ENCODE peak calls at places on chromosomes 12 and 14, in six cellular contexts. One of them, this sample, is unnamed.

GRCh38 chr12:92224685-92225331 is 79.2 kb upstream of the BTG1 start:
- DNase-seq in A172: peak
- DNase-seq in activated CD8-positive, alpha-beta memory T cell treated with anti-CD3 and anti-CD28 coated beads for 48 hours: no peak
- DNase-seq in HEK293T: no peak
- DNase-seq in lower leg skin: no peak
- DNase-seq in NCI-H1092: no peak
- DNase-seq in this sample: no peak

GRCh38 chr14:100306506-100307214 is 416 bp upstream of the SLC25A29 start:
- DNase-seq in activated CD8-positive, alpha-beta memory T cell treated with anti-CD3 and anti-CD28 coated beads for 48 hours: peak
- DNase-seq in HEK293T: peak
- DNase-seq in A172: peak
- DNase-seq in NCI-H1092: peak
- DNase-seq in lower leg skin: peak
- DNase-seq in this sample: peak

GRCh38 chr12:100554608-100555077 is 18.8 kb upstream of the GAS2L3 start:
- DNase-seq in HEK293T: peak
- DNase-seq in activated CD8-positive, alpha-beta memory T cell treated with anti-CD3 and anti-CD28 coated beads for 48 hours: no peak
- DNase-seq in NCI-H1092: peak
- DNase-seq in A172: peak
- DNase-seq in lower leg skin: no peak
- DNase-seq in this sample: peak

GRCh38 chr12:124654666-124655316 is 87.4 kb upstream of the NCOR2 start:
- DNase-seq in lower leg skin: peak
- DNase-seq in HEK293T: no peak
- DNase-seq in A172: peak
- DNase-seq in NCI-H1092: peak
- DNase-seq in activated CD8-positive, alpha-beta memory T cell treated with anti-CD3 and anti-CD28 coated beads for 48 hours: no peak
- DNase-seq in this sample: no peak

GRCh38 chr12:120413901-120414695 is 23.8 kb upstream of the COX6A1 start:
- DNase-seq in A172: no peak
- DNase-seq in HEK293T: no peak
- DNase-seq in activated CD8-positive, alpha-beta memory T cell treated with anti-CD3 and anti-CD28 coated beads for 48 hours: no peak
- DNase-seq in lower leg skin: no peak
- DNase-seq in NCI-H1092: peak
- DNase-seq in this sample: no peak

GRCh38 chr14:49930720-49931119 is 37.8 kb downstream of the ARF6 start:
- DNase-seq in lower leg skin: no peak
- DNase-seq in A172: no peak
- DNase-seq in HEK293T: no peak
- DNase-seq in activated CD8-positive, alpha-beta memory T cell treated with anti-CD3 and anti-CD28 coated beads for 48 hours: no peak
- DNase-seq in NCI-H1092: no peak
- DNase-seq in this sample: no peak

GRCh38 chr12:115088328-115088994 is 404.5 kb upstream of the TBX3 start:
- DNase-seq in HEK293T: no peak
- DNase-seq in A172: no peak
- DNase-seq in lower leg skin: no peak
- DNase-seq in NCI-H1092: no peak
- DNase-seq in activated CD8-positive, alpha-beta memory T cell treated with anti-CD3 and anti-CD28 coated beads for 48 hours: no peak
- DNase-seq in this sample: no peak

GRCh38 chr14:68140111-68140741 is 320.6 kb downstream of the RAD51B start:
- DNase-seq in HEK293T: peak
- DNase-seq in activated CD8-positive, alpha-beta memory T cell treated with anti-CD3 and anti-CD28 coated beads for 48 hours: no peak
- DNase-seq in lower leg skin: peak
- DNase-seq in A172: peak
- DNase-seq in NCI-H1092: peak
- DNase-seq in this sample: peak

GRCh38 chr12:27785882-27786570 is 6.0 kb upstream of the MANSC4 start:
- DNase-seq in lower leg skin: no peak
- DNase-seq in NCI-H1092: no peak
- DNase-seq in activated CD8-positive, alpha-beta memory T cell treated with anti-CD3 and anti-CD28 coated beads for 48 hours: no peak
- DNase-seq in HEK293T: no peak
- DNase-seq in A172: no peak
- DNase-seq in this sample: no peak

GRCh38 chr14:61699092-61699491 is 3.8 kb downstream of the HIF1A start:
- DNase-seq in NCI-H1092: no peak
- DNase-seq in activated CD8-positive, alpha-beta memory T cell treated with anti-CD3 and anti-CD28 coated beads for 48 hours: no peak
- DNase-seq in A172: no peak
- DNase-seq in lower leg skin: no peak
- DNase-seq in HEK293T: no peak
- DNase-seq in this sample: no peak